ENCODE peak calls at places on chromosomes 6 and 20, in four cellular contexts. One of them, this sample, is unnamed.
A peak's percentile ranks its signal among the peaks of the same experiment; 100 is the strongest.

GRCh38 chr6:20367716-20368485 is 33.8 kb upstream of the E2F3 start:
- DNase-seq in OCI-LY7: no peak
- DNase-seq in brain microvascular endothelial cell: no peak
- DNase-seq in kidney: no peak
- DNase-seq in this sample: no peak

GRCh38 chr6:147553099-147553498 is 44.6 kb downstream of the SAMD5 start:
- DNase-seq in OCI-LY7: no peak
- DNase-seq in brain microvascular endothelial cell: no peak
- DNase-seq in kidney: no peak
- DNase-seq in this sample: no peak

GRCh38 chr6:88490865-88491264 is 324.7 kb upstream of the CNR1 start:
- DNase-seq in OCI-LY7: no peak
- DNase-seq in brain microvascular endothelial cell: peak; percentile 47
- DNase-seq in kidney: no peak
- DNase-seq in this sample: no peak

GRCh38 chr6:79671605-79672266 is 40.6 kb downstream of the SH3BGRL2 start:
- DNase-seq in OCI-LY7: peak; percentile 4
- DNase-seq in brain microvascular endothelial cell: peak; percentile 33
- DNase-seq in kidney: peak; percentile 85
- DNase-seq in this sample: peak; percentile 40

GRCh38 chr6:56995347-56995746 is 40.4 kb downstream of the BEND6 start:
- DNase-seq in OCI-LY7: peak; percentile 6
- DNase-seq in brain microvascular endothelial cell: no peak
- DNase-seq in kidney: no peak
- DNase-seq in this sample: no peak

GRCh38 chr6:137258170-137258569 is 39.0 kb upstream of the IFNGR1 start:
- DNase-seq in OCI-LY7: no peak
- DNase-seq in brain microvascular endothelial cell: peak; percentile 52
- DNase-seq in kidney: no peak
- DNase-seq in this sample: peak; percentile 40

GRCh38 chr6:163010145-163010544 is 282.4 kb downstream of the PACRG start:
- DNase-seq in OCI-LY7: no peak
- DNase-seq in brain microvascular endothelial cell: no peak
- DNase-seq in kidney: no peak
- DNase-seq in this sample: no peak

GRCh38 chr6:116975600-116975999 is 98.6 kb downstream of the RFX6 start:
- DNase-seq in OCI-LY7: no peak
- DNase-seq in brain microvascular endothelial cell: no peak
- DNase-seq in kidney: no peak
- DNase-seq in this sample: peak; percentile 3

GRCh38 chr6:40718401-40718800 is 131.2 kb upstream of the LRFN2 start:
- DNase-seq in OCI-LY7: no peak
- DNase-seq in brain microvascular endothelial cell: no peak
- DNase-seq in kidney: no peak
- DNase-seq in this sample: no peak

GRCh38 chr6:163254341-163254835 is 160.1 kb upstream of the QKI start:
- DNase-seq in OCI-LY7: no peak
- DNase-seq in brain microvascular endothelial cell: no peak
- DNase-seq in kidney: no peak
- DNase-seq in this sample: no peak

GRCh38 chr6:79467716-79468115 is 69.5 kb downstream of the LCA5 start:
- DNase-seq in OCI-LY7: no peak
- DNase-seq in brain microvascular endothelial cell: peak; percentile 32
- DNase-seq in kidney: no peak
- DNase-seq in this sample: peak; percentile 3

GRCh38 chr20:641516-641913 is 11.5 kb downstream of the SRXN1 start:
- DNase-seq in OCI-LY7: no peak
- DNase-seq in brain microvascular endothelial cell: no peak
- DNase-seq in kidney: no peak
- DNase-seq in this sample: no peak

GRCh38 chr6:10425177-10425972 is 10.5 kb upstream of the TFAP2A start:
- DNase-seq in OCI-LY7: no peak
- DNase-seq in brain microvascular endothelial cell: no peak
- DNase-seq in kidney: no peak
- DNase-seq in this sample: no peak

GRCh38 chr6:124052120-124052519 is 248.5 kb downstream of the NKAIN2 start:
- DNase-seq in OCI-LY7: no peak
- DNase-seq in brain microvascular endothelial cell: no peak
- DNase-seq in kidney: no peak
- DNase-seq in this sample: no peak

DNA sequence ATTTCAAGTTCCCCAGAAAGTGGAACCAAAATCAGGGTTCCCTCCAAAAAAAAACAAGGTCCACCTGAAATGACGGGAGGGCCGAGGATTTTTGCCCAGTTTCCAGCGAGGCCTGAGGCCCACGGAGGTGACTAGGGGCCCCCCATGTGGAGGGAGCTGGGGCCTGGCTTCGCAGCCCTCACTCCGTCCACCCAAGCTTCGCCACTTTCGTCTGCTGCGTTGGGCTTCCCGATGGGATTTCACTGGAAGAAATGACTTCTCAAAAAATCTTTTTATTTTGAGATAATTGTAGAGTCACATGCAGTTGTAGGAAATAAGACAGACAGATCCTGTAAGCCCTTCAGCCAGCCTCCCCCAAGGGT is 208.3 kb downstream of the TAF4 start:
- DNase-seq in OCI-LY7: no peak
- DNase-seq in brain microvascular endothelial cell: no peak
- DNase-seq in kidney: no peak
- DNase-seq in this sample: no peak
- H3K4me3 ChIP-seq in OCI-LY7: no peak overlapping the region
- H3K4me3 ChIP-seq in brain microvascular endothelial cell: no peak overlapping the region
- H3K4me3 ChIP-seq in kidney: no peak overlapping the region
- H3K4me3 ChIP-seq in this sample: no peak overlapping the region

GRCh38 chr20:13336308-13337089 is 115.4 kb downstream of the ISM1 start:
- DNase-seq in OCI-LY7: no peak
- DNase-seq in brain microvascular endothelial cell: no peak
- DNase-seq in kidney: no peak
- DNase-seq in this sample: no peak
- TF ChIP-seq CTCF in OCI-LY7: no peak
- TF ChIP-seq CTCF in brain microvascular endothelial cell: no peak
- TF ChIP-seq CTCF in kidney: no peak
- TF ChIP-seq CTCF in this sample: no peak

DNA sequence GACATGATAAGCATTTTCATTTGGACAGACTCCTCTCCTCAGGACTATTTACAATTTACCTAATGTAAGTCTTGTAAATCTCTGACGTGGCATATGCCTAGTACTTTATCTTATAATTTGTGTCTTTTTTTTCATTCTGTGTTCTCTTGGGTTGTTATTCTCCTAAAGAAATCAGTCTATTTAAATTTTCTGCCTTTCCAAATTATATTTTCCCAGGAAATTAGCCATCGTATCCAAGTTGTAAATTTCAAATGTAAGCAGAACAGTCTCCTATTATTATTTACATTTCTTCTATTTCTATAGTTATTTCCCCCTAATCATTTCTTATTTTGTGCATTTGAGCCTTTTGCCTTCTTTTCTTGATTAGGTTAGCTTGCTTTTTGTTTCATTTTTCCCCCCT is 17.5 kb upstream of the BCAS4 start:
- DNase-seq in OCI-LY7: no peak
- DNase-seq in brain microvascular endothelial cell: no peak
- DNase-seq in kidney: no peak
- DNase-seq in this sample: no peak
- H3K4me3 ChIP-seq in OCI-LY7: no peak overlapping the region
- H3K4me3 ChIP-seq in brain microvascular endothelial cell: no peak overlapping the region
- H3K4me3 ChIP-seq in kidney: no peak overlapping the region
- H3K4me3 ChIP-seq in this sample: no peak overlapping the region

GRCh38 chr6:34333858-34334257 is 58.6 kb downstream of the NUDT3 start:
- DNase-seq in OCI-LY7: no peak
- DNase-seq in brain microvascular endothelial cell: no peak
- DNase-seq in kidney: no peak
- DNase-seq in this sample: no peak
- TF ChIP-seq CTCF in OCI-LY7: no peak
- TF ChIP-seq CTCF in brain microvascular endothelial cell: no peak
- TF ChIP-seq CTCF in kidney: no peak
- TF ChIP-seq CTCF in this sample: no peak

DNA sequence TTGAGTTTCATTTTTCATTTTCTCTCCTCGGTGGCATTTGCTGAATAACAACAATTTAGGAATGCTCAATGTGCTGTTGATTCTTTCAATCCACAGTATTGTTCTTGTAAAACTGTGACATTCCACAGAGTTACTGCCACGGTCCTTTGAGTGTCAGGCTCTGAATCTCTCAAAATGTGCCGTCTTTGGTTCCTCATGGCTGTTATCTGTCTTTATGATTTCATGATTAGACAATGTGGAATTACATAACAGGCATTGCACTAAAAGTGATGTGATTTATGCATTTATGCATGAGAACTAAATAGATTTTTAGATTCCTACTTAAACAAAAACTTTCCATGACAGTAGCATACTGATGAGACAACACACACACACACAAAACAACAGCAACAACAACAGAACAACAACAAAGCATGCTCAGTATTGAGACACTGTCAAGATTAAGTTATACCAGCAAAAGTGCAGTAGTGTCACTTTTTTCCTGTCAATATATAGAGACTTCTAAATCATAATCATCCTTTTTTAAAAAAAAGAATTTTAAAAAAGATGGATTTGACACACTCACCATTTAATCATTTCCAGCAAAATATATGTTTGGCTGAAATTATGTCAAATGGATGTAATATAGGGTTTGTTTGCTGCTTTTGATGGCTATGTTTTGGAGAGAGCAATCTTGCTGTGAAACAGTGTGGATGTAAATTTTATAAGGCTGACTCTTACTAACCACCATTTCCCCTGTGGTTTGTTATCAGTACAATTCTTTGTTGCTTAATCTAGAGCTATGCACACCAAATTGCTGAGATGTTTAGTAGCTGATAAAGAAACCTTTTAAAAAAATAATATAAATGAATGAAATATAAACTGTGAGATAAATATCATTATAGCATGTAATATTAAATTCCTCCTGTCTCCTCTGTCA is 88.1 kb downstream of the SNAP25 start:
- DNase-seq in OCI-LY7: no peak
- DNase-seq in brain microvascular endothelial cell: peak; percentile 71
- DNase-seq in kidney: no peak
- DNase-seq in this sample: no peak
- H3K4me3 ChIP-seq in OCI-LY7: no peak overlapping the region
- H3K4me3 ChIP-seq in brain microvascular endothelial cell: no peak overlapping the region
- H3K4me3 ChIP-seq in kidney: no peak overlapping the region
- H3K4me3 ChIP-seq in this sample: no peak overlapping the region